ENCODE peak calls at places on chromosomes 13 and 19, in ten cellular contexts. Z, D, L, O, N, G, I, J, Q and H are unnamed samples.

GRCh38 chr13:41196620-41197019 is 2.3 kb upstream of the KBTBD7 start:
- DNase-seq in Q (no peak), L (no peak), D (peak; percentile 43), O (no peak), J (no peak), Z (no peak), I (no peak), G (no peak), N (no peak), H (no peak)

GRCh38 chr19:54654447-54655321 is 8.1 kb upstream of the LILRB4 start:
- DNase-seq in G (no peak), O (no peak), I (no peak), N (no peak), D (no peak), J (no peak), Z (no peak), Q (no peak), L (no peak), H (no peak)

GRCh38 chr19:33186835-33187540 is 7.1 kb upstream of the LRP3 start:
- DNase-seq in N (no peak), D (no peak), L (no peak), O (no peak), Z (no peak), Q (no peak), G (no peak), I (no peak), J (no peak), H (no peak)

GRCh38 chr13:91368676-91369425 is 21.4 kb downstream of the MIR17HG start:
- DNase-seq in D (peak; percentile 31), O (no peak), I (no peak), L (no peak), N (no peak), Q (no peak), Z (no peak), G (no peak), J (no peak), H (no peak)

GRCh38 chr19:46660008-46660517 is 919 bp downstream of the DACT3 start:
- DNase-seq in I (no peak), O (peak; percentile 37), L (no peak), J (no peak), D (no peak), G (no peak), N (no peak), Z (no peak), Q (no peak), H (no peak)

GRCh38 chr13:39505151-39505550 is 97.8 kb downstream of the LHFPL6 start:
- DNase-seq in D (no peak), L (no peak), G (no peak), O (no peak), J (no peak), N (no peak), I (no peak), Q (no peak), Z (no peak), H (no peak)

GRCh38 chr13:50485979-50486935 is 357.2 kb downstream of the DLEU7 start:
- DNase-seq in N (peak; percentile 46), J (no peak), O (no peak), G (no peak), D (peak; percentile 79), I (no peak), Z (no peak), L (no peak), Q (no peak), H (no peak)

GRCh38 chr13:72839831-72840426 is 58.0 kb downstream of the PIBF1 start:
- DNase-seq in O (peak; percentile 26), J (peak; percentile 40), Q (peak; percentile 66), D (peak; percentile 69), N (peak; percentile 26), I (peak; percentile 35), Z (peak; percentile 31), G (peak; percentile 33), L (peak; percentile 35), H (no peak)

GRCh38 chr19:16342002-16342715 is 17.5 kb downstream of the KLF2 start:
- DNase-seq in J (peak; percentile 68), N (no peak), I (no peak), Q (no peak), L (no peak), Z (no peak), D (no peak), O (peak; percentile 48), G (no peak), H (no peak)

GRCh38 chr13:24040835-24041234 is 119.7 kb upstream of the SPATA13 start:
- DNase-seq in D (no peak), L (peak; percentile 28), N (no peak), Z (no peak), O (no peak), G (no peak), Q (peak; percentile 67), I (no peak), J (no peak), H (no peak)

GRCh38 chr13:21328201-21328600 is 130.9 kb downstream of the ZDHHC20 start:
- DNase-seq in N (no peak), Q (no peak), G (no peak), D (no peak), J (no peak), O (no peak), L (no peak), Z (no peak), I (no peak), H (no peak)

GRCh38 chr13:33686772-33687480 is 131.0 kb upstream of the RFC3 start:
- DNase-seq in Z (no peak), I (no peak), L (no peak), O (no peak), N (no peak), J (no peak), Q (no peak), D (peak; percentile 30), G (no peak), H (no peak)

GRCh38 chr19:1725100-1726064 is 27.9 kb upstream of the ONECUT3 start:
- DNase-seq in Q (peak; percentile 51), L (peak; percentile 67), J (peak; percentile 44), G (no peak), N (peak; percentile 13), D (peak; percentile 54), I (peak; percentile 98), O (peak; percentile 71), Z (no peak), H (no peak)

GRCh38 chr19:12937243-12938053 is 961 bp upstream of the CALR start:
- DNase-seq in D (no peak), J (no peak), O (no peak), G (peak; percentile 77), Z (no peak), I (peak; percentile 49), Q (peak; percentile 72), L (peak; percentile 9), N (no peak), H (no peak)

GRCh38 chr19:46885411-46885810 is 24.6 kb downstream of the ARHGAP35 start:
- DNase-seq in D (no peak), Z (no peak), O (no peak), G (no peak), L (no peak), Q (no peak), I (no peak), J (no peak), N (no peak), H (no peak)

GRCh38 chr13:44197791-44198770 is 175.5 kb upstream of the SERP2 start:
- DNase-seq in Q (peak; percentile 96), Z (no peak), L (no peak), N (no peak), I (no peak), D (peak; percentile 48), G (peak; percentile 28), J (no peak), O (no peak), H (no peak)

GRCh38 chr19:34459614-34460013 is 21.9 kb upstream of the WTIP start:
- DNase-seq in Q (no peak), G (peak; percentile 84), L (no peak), I (no peak), O (no peak), J (no peak), D (no peak), Z (no peak), N (no peak), H (no peak)

GRCh38 chr19:18683109-18683954 is at the start of gene CRTC1:
- DNase-seq in Q (peak; percentile 83), N (peak; percentile 80), L (peak; percentile 78), J (peak; percentile 92), G (peak; percentile 74), D (peak; percentile 85), O (peak; percentile 66), I (peak; percentile 99), Z (peak; percentile 25), H (no peak)

GRCh38 chr19:30879225-30879624 is 470.0 kb downstream of the TSHZ3 start:
- DNase-seq in O (no peak), N (no peak), L (no peak), G (no peak), Q (no peak), D (no peak), Z (no peak), I (no peak), J (no peak), H (no peak)

GRCh38 chr13:48004201-48004600 is 3.1 kb upstream of the SUCLA2 start:
- DNase-seq in D (no peak), L (no peak), O (no peak), N (no peak), I (no peak), Q (no peak), J (no peak), Z (no peak), G (no peak), H (no peak)

GRCh38 chr13:32528358-32528757 is 10.2 kb downstream of the N4BP2L2 start:
- DNase-seq in L (no peak), N (peak; percentile 4), O (no peak), Q (no peak), J (no peak), D (peak; percentile 19), I (no peak), Z (no peak), G (no peak), H (no peak)

GRCh38 chr13:52599037-52599852 is 43.0 kb upstream of the HNRNPA1L2 start:
- DNase-seq in Q (no peak), G (peak; percentile 42), D (peak; percentile 67), L (no peak), N (no peak), J (no peak), I (peak; percentile 38), O (no peak), Z (peak; percentile 55), H (peak; percentile 20)

GRCh38 chr19:55652311-55653078 is 2.3 kb upstream of the U2AF2 start:
- DNase-seq in N (no peak), O (no peak), D (no peak), Q (no peak), L (no peak), I (no peak), Z (no peak), G (no peak), J (no peak), H (no peak)

GRCh38 chr13:47178090-47178950 is 281.5 kb upstream of the HTR2A start:
- DNase-seq in Q (no peak), L (peak; percentile 14), G (no peak), D (no peak), O (no peak), J (no peak), N (no peak), I (no peak), Z (no peak), H (no peak)

GRCh38 chr19:8610041-8610927 is at the start of gene ADAMTS10:
- DNase-seq in I (peak; percentile 62), O (peak; percentile 19), D (peak; percentile 52), L (no peak), G (no peak), Z (no peak), Q (no peak), N (no peak), J (peak; percentile 44), H (no peak)

GRCh38 chr19:40629346-40629745 is 28.2 kb downstream of the LTBP4 start:
- DNase-seq in N (no peak), L (no peak), I (no peak), G (no peak), J (no peak), D (no peak), Q (no peak), Z (no peak), O (no peak), H (no peak)

GRCh38 chr19:28574212-28574611 is 638.7 kb downstream of the UQCRFS1 start:
- DNase-seq in I (no peak), L (no peak), G (no peak), N (no peak), Q (no peak), J (no peak), Z (no peak), O (no peak), D (no peak), H (no peak)

GRCh38 chr19:3983936-3984583 is 1.2 kb downstream of the EEF2 start:
- DNase-seq in Z (no peak), Q (peak; percentile 43), L (no peak), G (no peak), D (peak; percentile 75), N (no peak), J (peak; percentile 54), O (no peak), I (no peak), H (no peak)